ENCODE peak calls at places on chromosome 15, in ten cellular contexts. V is AG04450, W is endodermal cell, O is HFFc6, T is choroid plexus epithelial cell, N is HepG2, Q is right lobe of liver, M is left ventricle myocardium inferior, A is A549, X is thoracic aorta. G is an unnamed sample.

GRCh38 chr15:75661779-75662140 is 14.0 kb downstream of the SNX33 start:
- DNase-seq in V (no peak), O (no peak), N (no peak), T (no peak), Q (no peak), W (no peak), M (no peak), A (no peak), X (no peak), G (no peak)

GRCh38 chr15:32993285-32993684 is 201.2 kb downstream of the FMN1 start:
- DNase-seq in T (peak; percentile 60), A (peak; percentile 40), Q (no peak), M (no peak), V (no peak), W (no peak), N (no peak), X (no peak), O (peak; percentile 42), G (no peak)

GRCh38 chr15:94232107-94232506 is 746 bp downstream of the MCTP2 start:
- DNase-seq in Q (no peak), N (no peak), X (no peak), O (no peak), A (no peak), M (no peak), W (no peak), T (no peak), V (no peak), G (no peak)

GRCh38 chr15:100559330-100559729 is 30.6 kb upstream of the CERS3 start:
- DNase-seq in T (peak; percentile 76), X (no peak), V (peak; percentile 49), Q (peak; percentile 68), W (no peak), M (no peak), O (peak; percentile 33), N (peak; percentile 3), A (peak; percentile 36), G (no peak)

GRCh38 chr15:33311312-33311971 is 675 bp downstream of the RYR3 start:
- DNase-seq in O (no peak), A (no peak), T (no peak), Q (no peak), W (peak; percentile 75), X (no peak), M (no peak), V (no peak), N (no peak), G (no peak)

GRCh38 chr15:78093242-78094020 is 1.1 kb downstream of the SH2D7 start:
- DNase-seq in T (peak; percentile 88), Q (peak; percentile 29), O (peak; percentile 72), V (peak; percentile 92), W (no peak), X (no peak), M (no peak), N (no peak), A (no peak), G (no peak)

GRCh38 chr15:30990451-30991300 is 752 bp downstream of the MTMR10 start:
- DNase-seq in W (no peak), N (peak; percentile 12), T (peak; percentile 52), M (no peak), O (no peak), V (no peak), Q (peak; percentile 56), A (no peak), X (no peak), G (no peak)

GRCh38 chr15:74167891-74168331 is 5.6 kb upstream of the ISLR start:
- DNase-seq in W (peak; percentile 38), X (no peak), O (no peak), M (no peak), V (no peak), T (no peak), N (no peak), Q (no peak), A (no peak), G (no peak)

GRCh38 chr15:101020451-101020850 is 101.3 kb downstream of the LRRK1 start:
- DNase-seq in Q (peak; percentile 9), N (no peak), O (no peak), A (no peak), T (no peak), X (no peak), M (no peak), V (no peak), W (no peak), G (no peak)

GRCh38 chr15:50210462-50211264 is 28.7 kb downstream of the SLC27A2 start:
- DNase-seq in M (no peak), Q (no peak), X (no peak), A (peak; percentile 56), O (no peak), N (peak; percentile 42), V (no peak), T (no peak), W (peak; percentile 86), G (no peak)

GRCh38 chr15:56832125-56832524 is 86.3 kb upstream of the TCF12 start:
- DNase-seq in Q (peak; percentile 92), W (no peak), N (no peak), A (peak; percentile 41), M (peak; percentile 49), X (peak; percentile 31), O (no peak), V (no peak), T (no peak), G (no peak)

GRCh38 chr15:35701402-35702046 is 155.6 kb upstream of the DPH6 start:
- DNase-seq in M (no peak), W (no peak), N (no peak), T (no peak), O (no peak), X (no peak), Q (no peak), A (no peak), V (no peak), G (no peak)

GRCh38 chr15:74432968-74433591 is 678 bp downstream of the SEMA7A start:
- DNase-seq in T (no peak), V (no peak), W (no peak), O (no peak), N (no peak), Q (no peak), M (no peak), A (no peak), X (no peak), G (no peak)

GRCh38 chr15:74869372-74869725 is 3.8 kb downstream of the SCAMP2 start:
- DNase-seq in X (no peak), N (no peak), M (no peak), A (no peak), T (peak; percentile 23), W (no peak), V (no peak), O (no peak), Q (no peak), G (no peak)

GRCh38 chr15:58584789-58585461 is 153.1 kb downstream of the LIPC start:
- DNase-seq in Q (no peak), T (no peak), N (no peak), A (no peak), M (no peak), W (no peak), O (no peak), X (no peak), V (no peak), G (no peak)
- TF ChIP-seq CTCF in Q (no peak), T (no peak), N (no peak), A (no peak), M (no peak), W (no peak), O (no peak), X (no peak), V (no peak), G (no peak)

GRCh38 chr15:72474466-72474911 is 359 bp downstream of the ARIH1 start:
- DNase-seq in Q (no peak), M (no peak), A (no peak), W (no peak), N (no peak), T (no peak), V (no peak), O (no peak), X (no peak), G (no peak)

GRCh38 chr15:72474912-72475601 is 927 bp downstream of the ARIH1 start:
- DNase-seq in X (peak; percentile 22), Q (peak; percentile 87), N (peak; percentile 67), A (peak; percentile 90), T (peak; percentile 87), M (peak; percentile 78), O (peak; percentile 66), W (peak; percentile 86), V (peak; percentile 24), G (peak; percentile 59)

GRCh38 chr15:72475674-72476073 is 1.5 kb downstream of the ARIH1 start:
- DNase-seq in T (no peak), V (no peak), A (no peak), W (no peak), Q (no peak), M (no peak), O (no peak), X (no peak), N (no peak), G (no peak)

GRCh38 chr15:72473670-72474465 is at the start of gene ARIH1:
- DNase-seq in N (peak; percentile 87), O (peak; percentile 93), T (peak; percentile 97), V (peak; percentile 86), M (peak; percentile 97), Q (peak; percentile 98), W (peak; percentile 99), A (peak; percentile 99), X (peak; percentile 84), G (peak; percentile 85)

GRCh38 chr15:72472907-72473669 is 1.0 kb upstream of the ARIH1 start:
- DNase-seq in T (peak; percentile 69), M (no peak), W (no peak), A (peak; percentile 42), N (no peak), X (no peak), Q (no peak), O (no peak), V (no peak), G (no peak)
- TF ChIP-seq CTCF in T (peak; percentile 52), M (no peak), W (peak; percentile 34), A (no peak), N (no peak), X (no peak), Q (no peak), O (no peak), V (peak; percentile 37), G (no peak)

GRCh38 chr15:41817327-41817726 is 10.6 kb upstream of the JMJD7 start:
- DNase-seq in N (no peak), M (no peak), T (no peak), V (no peak), X (no peak), W (no peak), Q (no peak), O (no peak), A (no peak), G (no peak)
- TF ChIP-seq CTCF in N (no peak), M (no peak), T (no peak), V (no peak), X (no peak), W (no peak), Q (no peak), O (no peak), A (no peak), G (no peak)

GRCh38 chr15:45263854-45264253 is 11.8 kb downstream of the SLC28A2 start:
- DNase-seq in A (no peak), T (no peak), O (no peak), N (no peak), V (no peak), X (no peak), W (no peak), Q (no peak), M (no peak), G (no peak)

GRCh38 chr15:45265506-45265905 is 13.5 kb downstream of the SLC28A2 start:
- DNase-seq in V (no peak), W (no peak), N (no peak), X (no peak), O (no peak), Q (no peak), T (no peak), M (no peak), A (no peak), G (no peak)

GRCh38 chr15:45262906-45263456 is 10.9 kb downstream of the SLC28A2 start:
- DNase-seq in A (no peak), V (no peak), N (peak; percentile 12), M (no peak), X (no peak), T (no peak), Q (no peak), O (no peak), W (no peak), G (no peak)

GRCh38 chr15:45268135-45268534 is 16.1 kb downstream of the SLC28A2 start:
- DNase-seq in W (peak; percentile 84), A (peak; percentile 18), O (no peak), T (no peak), X (no peak), N (peak; percentile 30), V (no peak), Q (peak; percentile 73), M (no peak), G (no peak)
- TF ChIP-seq CTCF in W (peak; percentile 73), A (no peak), O (peak; percentile 18), T (no peak), X (no peak), N (peak; percentile 66), V (peak; percentile 17), Q (peak; percentile 53), M (no peak), G (no peak)